ENCODE peak calls at places on chromosomes 3 and 15, in six cellular contexts. One of them, this sample, is unnamed.
A peak's percentile ranks its signal among the peaks of the same experiment; 100 is the strongest.

GRCh38 chr3:3259181-3259580 is 79.7 kb upstream of the CRBN start:
- DNase-seq in naive thymus-derived CD8-positive, alpha-beta T cell: no peak
- DNase-seq in astrocyte of the spinal cord: no peak
- DNase-seq in heart left ventricle: no peak
- DNase-seq in SW 1271: no peak
- DNase-seq in stimulated activated CD4-positive, alpha-beta T cell treated with anti-CD3 and anti-CD28 coated beads, Interleukin-12 subunit alpha, Interleukin-12 subunit beta, amount 100 ng/mL, for 48 hours: no peak
- DNase-seq in this sample: no peak

GRCh38 chr3:129482721-129483120 is 42.7 kb downstream of the IFT122 start:
- DNase-seq in naive thymus-derived CD8-positive, alpha-beta T cell: no peak
- DNase-seq in astrocyte of the spinal cord: no peak
- DNase-seq in heart left ventricle: no peak
- DNase-seq in SW 1271: no peak
- DNase-seq in stimulated activated CD4-positive, alpha-beta T cell treated with anti-CD3 and anti-CD28 coated beads, Interleukin-12 subunit alpha, Interleukin-12 subunit beta, amount 100 ng/mL, for 48 hours: no peak
- DNase-seq in this sample: no peak

GRCh38 chr15:79161837-79162508 is 71.4 kb upstream of the RASGRF1 start:
- DNase-seq in naive thymus-derived CD8-positive, alpha-beta T cell: no peak
- DNase-seq in astrocyte of the spinal cord: no peak
- DNase-seq in heart left ventricle: no peak
- DNase-seq in SW 1271: no peak
- DNase-seq in stimulated activated CD4-positive, alpha-beta T cell treated with anti-CD3 and anti-CD28 coated beads, Interleukin-12 subunit alpha, Interleukin-12 subunit beta, amount 100 ng/mL, for 48 hours: no peak
- DNase-seq in this sample: no peak

GRCh38 chr3:120741837-120742197 is 499 bp downstream of the RABL3 start:
- DNase-seq in naive thymus-derived CD8-positive, alpha-beta T cell: no peak
- DNase-seq in astrocyte of the spinal cord: no peak
- DNase-seq in heart left ventricle: no peak
- DNase-seq in SW 1271: no peak
- DNase-seq in stimulated activated CD4-positive, alpha-beta T cell treated with anti-CD3 and anti-CD28 coated beads, Interleukin-12 subunit alpha, Interleukin-12 subunit beta, amount 100 ng/mL, for 48 hours: no peak
- DNase-seq in this sample: no peak

GRCh38 chr15:80072285-80072684 is 12.8 kb downstream of the ZFAND6 start:
- DNase-seq in naive thymus-derived CD8-positive, alpha-beta T cell: peak; percentile 73
- DNase-seq in astrocyte of the spinal cord: peak; percentile 95
- DNase-seq in heart left ventricle: no peak
- DNase-seq in SW 1271: peak; percentile 99
- DNase-seq in stimulated activated CD4-positive, alpha-beta T cell treated with anti-CD3 and anti-CD28 coated beads, Interleukin-12 subunit alpha, Interleukin-12 subunit beta, amount 100 ng/mL, for 48 hours: no peak
- DNase-seq in this sample: peak; percentile 94

GRCh38 chr3:12120374-12121140 is 38.2 kb downstream of the TIMP4 start:
- DNase-seq in naive thymus-derived CD8-positive, alpha-beta T cell: no peak
- DNase-seq in astrocyte of the spinal cord: no peak
- DNase-seq in heart left ventricle: no peak
- DNase-seq in SW 1271: no peak
- DNase-seq in stimulated activated CD4-positive, alpha-beta T cell treated with anti-CD3 and anti-CD28 coated beads, Interleukin-12 subunit alpha, Interleukin-12 subunit beta, amount 100 ng/mL, for 48 hours: no peak
- DNase-seq in this sample: peak; percentile 23

GRCh38 chr15:58332676-58333400 is 99.0 kb upstream of the LIPC start:
- DNase-seq in naive thymus-derived CD8-positive, alpha-beta T cell: no peak
- DNase-seq in astrocyte of the spinal cord: peak; percentile 66
- DNase-seq in heart left ventricle: no peak
- DNase-seq in SW 1271: peak; percentile 29
- DNase-seq in stimulated activated CD4-positive, alpha-beta T cell treated with anti-CD3 and anti-CD28 coated beads, Interleukin-12 subunit alpha, Interleukin-12 subunit beta, amount 100 ng/mL, for 48 hours: no peak
- DNase-seq in this sample: peak; percentile 92

GRCh38 chr15:58453931-58454793 is 22.4 kb downstream of the LIPC start:
- DNase-seq in naive thymus-derived CD8-positive, alpha-beta T cell: no peak
- DNase-seq in astrocyte of the spinal cord: no peak
- DNase-seq in heart left ventricle: no peak
- DNase-seq in SW 1271: no peak
- DNase-seq in stimulated activated CD4-positive, alpha-beta T cell treated with anti-CD3 and anti-CD28 coated beads, Interleukin-12 subunit alpha, Interleukin-12 subunit beta, amount 100 ng/mL, for 48 hours: peak; percentile 71
- DNase-seq in this sample: peak; percentile 15

GRCh38 chr15:45535486-45536042 is 13.0 kb upstream of the SLC30A4 start:
- DNase-seq in naive thymus-derived CD8-positive, alpha-beta T cell: no peak
- DNase-seq in astrocyte of the spinal cord: no peak
- DNase-seq in heart left ventricle: no peak
- DNase-seq in SW 1271: no peak
- DNase-seq in stimulated activated CD4-positive, alpha-beta T cell treated with anti-CD3 and anti-CD28 coated beads, Interleukin-12 subunit alpha, Interleukin-12 subunit beta, amount 100 ng/mL, for 48 hours: no peak
- DNase-seq in this sample: no peak

GRCh38 chr3:156548041-156548687 is 6.8 kb downstream of the SSR3 start:
- DNase-seq in naive thymus-derived CD8-positive, alpha-beta T cell: no peak
- DNase-seq in astrocyte of the spinal cord: no peak
- DNase-seq in heart left ventricle: no peak
- DNase-seq in SW 1271: no peak
- DNase-seq in stimulated activated CD4-positive, alpha-beta T cell treated with anti-CD3 and anti-CD28 coated beads, Interleukin-12 subunit alpha, Interleukin-12 subunit beta, amount 100 ng/mL, for 48 hours: no peak
- DNase-seq in this sample: no peak

GRCh38 chr15:90681480-90681879 is 35.7 kb upstream of the BLM start:
- DNase-seq in naive thymus-derived CD8-positive, alpha-beta T cell: no peak
- DNase-seq in astrocyte of the spinal cord: peak; percentile 90
- DNase-seq in heart left ventricle: no peak
- DNase-seq in SW 1271: peak; percentile 36
- DNase-seq in stimulated activated CD4-positive, alpha-beta T cell treated with anti-CD3 and anti-CD28 coated beads, Interleukin-12 subunit alpha, Interleukin-12 subunit beta, amount 100 ng/mL, for 48 hours: no peak
- DNase-seq in this sample: peak; percentile 83

GRCh38 chr3:3212781-3213416 is 33.4 kb upstream of the CRBN start:
- DNase-seq in naive thymus-derived CD8-positive, alpha-beta T cell: no peak
- DNase-seq in astrocyte of the spinal cord: no peak
- DNase-seq in heart left ventricle: no peak
- DNase-seq in SW 1271: no peak
- DNase-seq in stimulated activated CD4-positive, alpha-beta T cell treated with anti-CD3 and anti-CD28 coated beads, Interleukin-12 subunit alpha, Interleukin-12 subunit beta, amount 100 ng/mL, for 48 hours: no peak
- DNase-seq in this sample: no peak

This sample was measured in kidney tubule cell.